ENCODE peak calls at places on chromosome 13, in five cellular contexts. One of them, this sample, is unnamed.

GRCh38 chr13:106284358-106284757 is 251.1 kb downstream of the EFNB2 start:
- DNase-seq in dorsolateral prefrontal cortex: no peak
- DNase-seq in left colon: no peak
- DNase-seq in aorta: no peak
- DNase-seq in GM19239: no peak
- DNase-seq in this sample: no peak

GRCh38 chr13:73109969-73110368 is 51.2 kb downstream of the KLF5 start:
- DNase-seq in dorsolateral prefrontal cortex: no peak
- DNase-seq in left colon: no peak
- DNase-seq in aorta: no peak
- DNase-seq in GM19239: no peak
- DNase-seq in this sample: no peak

GRCh38 chr13:97798836-97799235 is 154.6 kb upstream of the IPO5 start:
- DNase-seq in dorsolateral prefrontal cortex: no peak
- DNase-seq in left colon: no peak
- DNase-seq in aorta: no peak
- DNase-seq in GM19239: no peak
- DNase-seq in this sample: no peak

GRCh38 chr13:59157181-59157580 is 1006.5 kb downstream of the DIAPH3 start:
- DNase-seq in dorsolateral prefrontal cortex: no peak
- DNase-seq in left colon: no peak
- DNase-seq in aorta: no peak
- DNase-seq in GM19239: no peak
- DNase-seq in this sample: no peak

GRCh38 chr13:110230661-110231347 is 76.2 kb downstream of the COL4A1 start:
- DNase-seq in dorsolateral prefrontal cortex: no peak
- DNase-seq in left colon: peak; percentile 43
- DNase-seq in aorta: no peak
- DNase-seq in GM19239: no peak
- DNase-seq in this sample: no peak

GRCh38 chr13:94707400-94708021 is 4.8 kb downstream of the SOX21 start:
- DNase-seq in dorsolateral prefrontal cortex: no peak
- DNase-seq in left colon: no peak
- DNase-seq in aorta: no peak
- DNase-seq in GM19239: no peak
- DNase-seq in this sample: no peak

GRCh38 chr13:21219044-21219381 is 42.6 kb downstream of the MRPL57 start:
- DNase-seq in dorsolateral prefrontal cortex: no peak
- DNase-seq in left colon: no peak
- DNase-seq in aorta: no peak
- DNase-seq in GM19239: no peak
- DNase-seq in this sample: no peak

GRCh38 chr13:110912651-110913051 is 2.2 kb downstream of the ANKRD10 start:
- DNase-seq in dorsolateral prefrontal cortex: no peak
- DNase-seq in left colon: no peak
- DNase-seq in aorta: no peak
- DNase-seq in GM19239: no peak
- DNase-seq in this sample: no peak

GRCh38 chr13:112354330-112355273 is 21.6 kb upstream of the SPACA7 start:
- DNase-seq in dorsolateral prefrontal cortex: no peak
- DNase-seq in left colon: no peak
- DNase-seq in aorta: no peak
- DNase-seq in GM19239: no peak
- DNase-seq in this sample: no peak

GRCh38 chr13:107373551-107373950 is 805.6 kb upstream of the ARGLU1 start:
- DNase-seq in dorsolateral prefrontal cortex: no peak
- DNase-seq in left colon: no peak
- DNase-seq in aorta: no peak
- DNase-seq in GM19239: no peak
- DNase-seq in this sample: no peak

GRCh38 chr13:71644579-71644978 is 222.4 kb downstream of the DACH1 start:
- DNase-seq in dorsolateral prefrontal cortex: no peak
- DNase-seq in left colon: no peak
- DNase-seq in aorta: no peak
- DNase-seq in GM19239: no peak
- DNase-seq in this sample: no peak